ENCODE peak calls at places on chromosome 18, in nine cellular contexts. P is MM.1S; J is CD8-positive, alpha-beta T cell; W is GM20000; K is heart left ventricle; O is CD14-positive monocyte; M is nephron progenitor cell; T is RWPE1; U is stomach. V is an unnamed sample.

GRCh38 chr18:22559414-22560282 is 141.9 kb upstream of the CTAGE1 start:
- DNase-seq in M (peak; percentile 74), O (no peak), U (peak; percentile 57), W (peak; percentile 40), J (peak; percentile 50), P (peak; percentile 22), T (peak; percentile 28), K (peak; percentile 82), V (no peak)

GRCh38 chr18:23943104-23943503 is 71.5 kb upstream of the TTC39C start:
- DNase-seq in P (peak; percentile 83), T (no peak), K (no peak), U (no peak), W (peak; percentile 57), J (no peak), O (no peak), M (no peak), V (no peak)

GRCh38 chr18:25113081-25113480 is 238.9 kb downstream of the ZNF521 start:
- DNase-seq in J (no peak), W (no peak), K (no peak), P (no peak), O (no peak), M (peak; percentile 23), T (no peak), U (no peak), V (no peak)

GRCh38 chr18:58080516-58080915 is 36.5 kb downstream of the NEDD4L start:
- DNase-seq in P (no peak), O (no peak), U (no peak), W (no peak), J (no peak), T (no peak), K (no peak), M (no peak), V (no peak)

GRCh38 chr18:23718731-23719130 is 29.5 kb downstream of the LAMA3 start:
- DNase-seq in M (no peak), K (no peak), T (no peak), U (no peak), W (no peak), O (no peak), J (no peak), P (no peak), V (no peak)

GRCh38 chr18:41075212-41075611 is 879.8 kb upstream of the PIK3C3 start:
- DNase-seq in M (no peak), U (no peak), K (no peak), J (no peak), O (no peak), P (peak; percentile 30), T (peak; percentile 6), W (no peak), V (no peak)

GRCh38 chr18:36711813-36712444 is 116.9 kb downstream of the TPGS2 start:
- DNase-seq in J (no peak), M (no peak), K (peak; percentile 63), O (no peak), W (no peak), U (no peak), P (no peak), T (peak; percentile 54), V (no peak)

GRCh38 chr18:79980585-79980984 is 7.8 kb downstream of the TXNL4A start:
- DNase-seq in T (no peak), O (no peak), U (no peak), K (no peak), P (no peak), W (no peak), M (no peak), J (no peak), V (no peak)

GRCh38 chr18:8960740-8961657 is 141.5 kb upstream of the NDUFV2 start:
- DNase-seq in M (no peak), T (peak; percentile 91), J (no peak), U (no peak), P (no peak), O (no peak), W (no peak), K (no peak), V (no peak)

GRCh38 chr18:54918060-54918459 is 41.2 kb downstream of the CCDC68 start:
- DNase-seq in M (no peak), U (no peak), J (no peak), W (no peak), T (no peak), K (no peak), P (no peak), O (no peak), V (no peak)

GRCh38 chr18:36153771-36154170 is 24.1 kb downstream of the ELP2 start:
- DNase-seq in T (no peak), U (no peak), J (no peak), K (no peak), W (no peak), M (no peak), P (no peak), O (no peak), V (no peak)

GRCh38 chr18:61949946-61950345 is 57.1 kb upstream of the RNF152 start:
- DNase-seq in K (no peak), M (no peak), O (no peak), P (no peak), U (no peak), J (no peak), T (peak; percentile 84), W (no peak), V (no peak)

GRCh38 chr18:46917808-46918600 is 602 bp downstream of the KATNAL2 start:
- DNase-seq in W (peak; percentile 59), T (no peak), M (peak; percentile 45), U (no peak), P (no peak), K (peak; percentile 38), J (no peak), O (no peak), V (no peak)

GRCh38 chr18:42931501-42931900 is 184.0 kb downstream of the RIT2 start:
- DNase-seq in T (no peak), J (no peak), W (no peak), K (no peak), M (no peak), U (no peak), O (no peak), P (no peak), V (no peak)

GRCh38 chr18:14941256-14941655 is 193.3 kb downstream of the ANKRD30B start:
- DNase-seq in M (no peak), P (no peak), U (no peak), T (no peak), O (no peak), W (no peak), J (no peak), K (no peak), V (no peak)

GRCh38 chr18:28690100-28690499 is 513.2 kb upstream of the CDH2 start:
- DNase-seq in W (no peak), T (no peak), P (no peak), K (no peak), O (no peak), M (no peak), J (no peak), U (no peak), V (no peak)

GRCh38 chr18:28690836-28691835 is 514.2 kb upstream of the CDH2 start:
- DNase-seq in M (no peak), K (no peak), T (no peak), W (no peak), P (no peak), U (no peak), J (no peak), O (no peak), V (no peak)

GRCh38 chr18:28689591-28689990 is 512.7 kb upstream of the CDH2 start:
- DNase-seq in U (no peak), W (no peak), M (no peak), O (no peak), T (no peak), K (no peak), P (no peak), J (no peak), V (no peak)

GRCh38 chr18:28692337-28692736 is 515.4 kb upstream of the CDH2 start:
- DNase-seq in K (no peak), J (no peak), W (no peak), T (no peak), U (no peak), O (no peak), M (no peak), P (no peak), V (no peak)
- TF ChIP-seq CTCF in K (no peak), J (no peak), W (no peak), T (no peak), U (no peak), O (no peak), M (no peak), P (no peak), V (no peak)

GRCh38 chr18:292271-292670 is 24.4 kb upstream of the THOC1 start:
- DNase-seq in O (no peak), K (no peak), J (no peak), W (no peak), T (no peak), P (no peak), U (no peak), M (no peak), V (no peak)
- TF ChIP-seq CTCF in O (no peak), K (no peak), J (no peak), W (no peak), T (no peak), P (no peak), U (no peak), M (no peak), V (no peak)

GRCh38 chr18:70462078-70462439 is 173.2 kb downstream of the SOCS6 start:
- DNase-seq in U (no peak), M (no peak), W (no peak), J (no peak), O (no peak), P (no peak), K (no peak), T (no peak), V (no peak)

GRCh38 chr18:70468861-70469570 is 180.2 kb downstream of the SOCS6 start:
- DNase-seq in P (no peak), T (no peak), M (no peak), O (no peak), U (no peak), W (no peak), J (no peak), K (no peak), V (no peak)

GRCh38 chr18:70463085-70463484 is 174.2 kb downstream of the SOCS6 start:
- DNase-seq in P (no peak), O (no peak), J (no peak), K (no peak), U (no peak), W (no peak), T (no peak), M (no peak), V (no peak)

GRCh38 chr18:70461323-70462077 is 172.7 kb downstream of the SOCS6 start:
- DNase-seq in W (no peak), K (no peak), O (no peak), M (no peak), P (no peak), T (no peak), J (no peak), U (no peak), V (no peak)

GRCh38 chr18:70464343-70465114 is 175.7 kb downstream of the SOCS6 start:
- DNase-seq in J (peak; percentile 56), W (peak; percentile 56), O (peak; percentile 74), M (peak; percentile 82), P (peak; percentile 65), T (peak; percentile 59), U (peak; percentile 73), K (peak; percentile 66), V (no peak)
- TF ChIP-seq CTCF in J (no peak), W (no peak), O (no peak), M (peak; percentile 8), P (peak; percentile 34), T (peak; percentile 18), U (no peak), K (peak; percentile 32), V (no peak)

DNA sequence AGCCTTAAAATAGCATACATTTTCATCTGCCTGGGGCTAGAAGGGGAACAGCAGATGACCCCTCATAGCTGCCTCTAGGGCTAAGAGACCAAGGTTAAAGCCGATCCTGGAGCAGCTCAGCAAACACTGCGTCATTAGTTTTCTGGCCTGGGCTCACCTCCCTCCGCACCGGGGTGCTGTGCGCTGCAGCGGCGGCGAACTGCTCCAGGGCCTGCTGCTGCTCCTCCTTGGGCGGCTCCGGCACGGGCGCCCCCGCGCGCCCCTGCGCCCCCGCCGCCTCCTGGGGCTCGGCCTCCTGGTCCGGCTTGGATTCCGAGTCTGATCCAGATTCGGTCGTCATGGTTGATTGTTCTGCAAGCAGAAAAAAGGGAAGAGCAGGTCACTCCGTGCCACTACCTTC is 55.0 kb downstream of the EPB41L3 start:
- DNase-seq in W (no peak), T (no peak), M (no peak), K (no peak), U (no peak), O (no peak), P (no peak), J (no peak), V (no peak)
- TF ChIP-seq CTCF in W (no peak), T (no peak), M (no peak), K (no peak), U (no peak), O (no peak), P (no peak), J (no peak), V (no peak)